ENCODE peak calls at places on chromosomes 11 and 22, in six cellular contexts. U is DMS79, M is NCI-H748 treated with DMSO at 0.1 percent for 48 hours, B is Calu3, R is KG1, E is NCI-H146. A is an unnamed sample.
A peak's percentile ranks its signal among the peaks of the same experiment; 100 is the strongest.

GRCh38 chr11:74696932-74697687 is 34.1 kb downstream of the CHRDL2 start:
- DNase-seq in U (no peak), M (no peak), B (no peak), R (no peak), E (no peak), A (no peak)

GRCh38 chr11:57786436-57786835 is 24.8 kb downstream of the CTNND1 start:
- DNase-seq in U (no peak), M (no peak), B (no peak), R (no peak), E (no peak), A (no peak)

GRCh38 chr22:19359554-19360299 is 68.2 kb upstream of the CLTCL1 start:
- DNase-seq in U (no peak), M (no peak), B (no peak), R (no peak), E (no peak), A (no peak)

GRCh38 chr11:77175869-77176539 is 48.0 kb downstream of the MYO7A start:
- DNase-seq in U (no peak), M (no peak), B (no peak), R (no peak), E (peak; percentile 13), A (peak; percentile 55)

GRCh38 chr11:124174001-124174400 is 9.1 kb upstream of the OR10D3 start:
- DNase-seq in U (peak; percentile 26), M (peak; percentile 87), B (no peak), R (peak; percentile 1), E (peak; percentile 2), A (no peak)

GRCh38 chr11:111561801-111562325 is 21.3 kb downstream of the LAYN start:
- DNase-seq in U (no peak), M (no peak), B (peak; percentile 47), R (no peak), E (no peak), A (no peak)

GRCh38 chr22:21876486-21877176 is 9.2 kb upstream of the MAPK1 start:
- DNase-seq in U (no peak), M (no peak), B (no peak), R (no peak), E (no peak), A (no peak)

GRCh38 chr11:111777094-111778046 is 11.2 kb upstream of the PPP2R1B start:
- DNase-seq in U (peak; percentile 68), M (peak; percentile 27), B (peak; percentile 23), R (peak; percentile 46), E (peak; percentile 68), A (no peak)

GRCh38 chr11:88414981-88415391 is 77.5 kb upstream of the CTSC start:
- DNase-seq in U (no peak), M (no peak), B (no peak), R (peak; percentile 71), E (no peak), A (no peak)

GRCh38 chr11:64356498-64357411 is 2.2 kb upstream of the RPS6KA4 start:
- DNase-seq in U (peak; percentile 16), M (peak; percentile 23), B (peak; percentile 65), R (peak; percentile 23), E (no peak), A (no peak)

A was measured in CMK.